ENCODE peak calls at places on chromosomes 3 and 15, in four cellular contexts. Z is tibial artery, V is tibial nerve, K is omental fat pad. J is an unnamed sample.

GRCh38 chr3:34394978-34395748 is 596.7 kb downstream of the PDCD6IP start:
- DNase-seq in Z (no peak), V (no peak), K (no peak), J (no peak)

GRCh38 chr3:171745577-171746319 is 64.5 kb downstream of the PLD1 start:
- DNase-seq in Z (no peak), V (no peak), K (no peak), J (no peak)

GRCh38 chr15:33860749-33861148 is 107.5 kb upstream of the CHRM5 start:
- DNase-seq in Z (no peak), V (no peak), K (no peak), J (no peak)

GRCh38 chr15:80536231-80536630 is 132.0 kb downstream of the ARNT2 start:
- DNase-seq in Z (no peak), V (no peak), K (no peak), J (no peak)

GRCh38 chr15:66802087-66803001 is 100.3 kb downstream of the SMAD6 start:
- DNase-seq in Z (peak; percentile 63), V (no peak), K (no peak), J (no peak)

GRCh38 chr3:124707667-124708066 is 22.6 kb upstream of the UMPS start:
- DNase-seq in Z (no peak), V (no peak), K (no peak), J (no peak)

GRCh38 chr15:73681073-73681472 is 3.1 kb upstream of the CD276 start:
- DNase-seq in Z (no peak), V (no peak), K (no peak), J (no peak)

GRCh38 chr3:46959169-46959515 is 17.4 kb downstream of the CCDC12 start:
- DNase-seq in Z (no peak), V (no peak), K (no peak), J (peak; percentile 44)

GRCh38 chr3:15557511-15557946 is 36.0 kb upstream of the COLQ start:
- DNase-seq in Z (no peak), V (no peak), K (no peak), J (peak; percentile 27)

GRCh38 chr15:43433160-43433559 is 59.8 kb downstream of the TP53BP1 start:
- DNase-seq in Z (no peak), V (no peak), K (no peak), J (no peak)

GRCh38 chr3:127289646-127290575 is 2.1 kb upstream of the PRR20G start:
- DNase-seq in Z (no peak), V (no peak), K (no peak), J (no peak)

GRCh38 chr3:22621205-22621809 is 581.8 kb upstream of the UBE2E2 start:
- DNase-seq in Z (no peak), V (no peak), K (no peak), J (no peak)

GRCh38 chr15:37298271-37298670 is 197.9 kb upstream of the MEIS2 start:
- DNase-seq in Z (no peak), V (no peak), K (no peak), J (no peak)
- TF ChIP-seq CTCF in Z (no peak), V (no peak), K (no peak), J (no peak)

DNA sequence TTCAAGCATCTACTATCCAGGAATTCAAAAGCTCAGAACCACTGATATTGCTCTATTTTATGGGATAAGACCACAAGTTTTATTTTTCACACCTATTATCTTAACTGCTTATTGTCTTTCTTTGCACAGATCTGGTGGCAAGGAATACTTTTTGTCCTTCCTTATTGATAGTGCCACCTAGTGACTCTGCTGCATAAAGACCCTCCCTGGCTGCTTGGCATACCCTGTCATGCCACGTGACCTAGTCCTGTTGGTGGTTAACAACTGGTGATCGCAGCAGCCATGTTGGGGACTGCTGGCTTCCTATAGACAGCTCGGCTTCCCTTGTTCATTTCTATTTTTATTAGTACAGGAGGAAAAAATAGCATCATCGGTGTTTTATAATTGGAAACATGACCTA is 236.3 kb downstream of the MEX3B start:
- DNase-seq in Z (no peak), V (no peak), K (no peak), J (no peak)
- TF ChIP-seq CTCF in Z (no peak), V (no peak), K (no peak), J (no peak)

GRCh38 chr3:135736740-135737139 is 228.8 kb upstream of the PPP2R3A start:
- DNase-seq in Z (no peak), V (no peak), K (no peak), J (no peak)
- TF ChIP-seq CTCF in Z (no peak), V (no peak), K (no peak), J (no peak)

GRCh38 chr3:9205345-9206143 is 43.9 kb downstream of the SRGAP3 start:
- DNase-seq in Z (no peak), V (no peak), K (no peak), J (no peak)
- TF ChIP-seq CTCF in Z (no peak), V (no peak), K (no peak), J (no peak)

DNA sequence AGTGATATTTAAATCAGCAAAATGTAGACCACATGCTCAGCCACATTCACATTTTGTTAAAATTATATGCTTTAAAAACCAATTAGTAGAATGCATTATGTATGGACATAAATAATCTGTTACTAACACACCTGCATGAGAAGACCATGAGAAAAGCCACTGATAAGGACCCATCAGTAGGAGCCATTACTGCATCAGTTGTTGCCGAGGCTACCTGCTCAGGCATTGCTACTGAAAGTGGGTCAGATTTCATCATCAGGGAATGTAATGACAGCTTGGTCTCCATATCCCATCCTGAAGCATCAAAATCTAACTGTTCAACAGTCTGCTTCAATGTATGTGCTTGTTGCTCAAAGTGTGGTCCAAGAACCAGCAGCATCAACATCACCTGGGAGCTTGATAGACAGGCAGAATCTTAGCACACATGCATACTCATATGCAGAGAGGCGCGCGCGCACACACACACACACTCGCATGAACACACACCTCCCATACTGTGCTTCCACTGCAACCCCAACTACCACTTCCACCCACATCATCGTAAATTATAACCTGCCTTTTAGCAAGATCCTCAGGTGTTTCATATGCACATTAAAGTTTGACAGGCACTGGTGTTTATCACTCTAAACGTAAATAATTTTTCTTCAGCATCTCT is 72.3 kb upstream of the FOXB1 start:
- DNase-seq in Z (no peak), V (no peak), K (no peak), J (no peak)
- TF ChIP-seq CTCF in Z (no peak), V (no peak), K (no peak), J (no peak)

GRCh38 chr3:25843332-25843731 is 53.4 kb downstream of the OXSM start:
- DNase-seq in Z (no peak), V (no peak), K (no peak), J (no peak)
- TF ChIP-seq CTCF in Z (no peak), V (no peak), K (no peak), J (no peak)

DNA sequence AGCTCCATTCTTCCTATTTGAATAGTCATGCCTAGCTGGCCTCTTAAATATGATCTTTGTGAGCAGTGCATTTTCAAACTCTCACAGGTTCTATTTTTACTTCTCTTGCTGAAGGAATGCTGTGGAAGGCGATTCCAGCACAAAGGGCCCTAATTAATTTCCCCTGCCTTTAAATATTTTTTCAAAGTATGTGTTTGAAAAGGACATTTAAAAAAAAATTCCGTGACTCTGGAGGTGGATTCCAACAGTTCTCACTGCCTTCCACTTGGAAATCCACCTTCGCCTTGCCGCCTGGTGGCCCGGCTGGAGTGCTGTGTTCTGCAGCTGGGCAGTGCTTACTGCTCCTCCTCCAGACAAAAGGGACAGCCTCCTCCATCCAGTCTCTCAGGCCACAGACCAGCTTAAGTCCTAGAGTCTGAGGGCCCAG is 61.5 kb upstream of the CORO2B start:
- DNase-seq in Z (peak; percentile 82), V (no peak), K (no peak), J (no peak)
- TF ChIP-seq CTCF in Z (peak; percentile 54), V (peak; percentile 18), K (no peak), J (no peak)

J was measured in natural killer cell.